ENCODE peak calls at places on chromosome 9, in ten cellular contexts. S is CD4-positive, alpha-beta memory T cell; U is heart right ventricle; T is astrocyte of the spinal cord; N is PC-9; P is fibroblast of villous mesenchyme; V is AG04450; F is GM23338; O is epithelial cell of esophagus; H is fibroblast of the aortic adventitia. K is an unnamed sample.

GRCh38 chr9:14462950-14463349 is 149.0 kb upstream of the NFIB start:
- DNase-seq in F (no peak), O (no peak), P (no peak), T (no peak), N (no peak), V (no peak), S (no peak), U (no peak), H (no peak), K (no peak)

GRCh38 chr9:99103909-99104458 is 929 bp upstream of the TGFBR1 start:
- DNase-seq in F (peak; percentile 64), U (peak; percentile 15), S (no peak), H (peak; percentile 63), N (no peak), T (no peak), V (no peak), P (peak; percentile 65), O (peak; percentile 64), K (no peak)

GRCh38 chr9:78505546-78505945 is 208.6 kb downstream of the PSAT1 start:
- DNase-seq in F (no peak), S (no peak), U (no peak), T (no peak), V (no peak), H (no peak), O (no peak), N (no peak), P (no peak), K (peak; percentile 15)

GRCh38 chr9:120395374-120395773 is 184.6 kb downstream of the CDK5RAP2 start:
- DNase-seq in U (no peak), P (no peak), F (no peak), H (no peak), V (no peak), O (no peak), S (no peak), N (no peak), T (no peak), K (no peak)

GRCh38 chr9:114905160-114905940 is 25.0 kb downstream of the TNFSF8 start:
- DNase-seq in F (no peak), S (no peak), V (no peak), H (no peak), N (no peak), P (no peak), T (no peak), U (no peak), O (no peak), K (no peak)

GRCh38 chr9:127027694-127028093 is 94.7 kb downstream of the ANGPTL2 start:
- DNase-seq in V (no peak), S (no peak), H (no peak), O (peak; percentile 76), U (no peak), F (no peak), N (no peak), T (no peak), P (no peak), K (no peak)

GRCh38 chr9:135087489-135087791 is at the start of gene OLFM1:
- DNase-seq in O (peak; percentile 11), F (peak; percentile 89), U (peak; percentile 82), P (peak; percentile 47), N (no peak), S (no peak), V (no peak), H (peak; percentile 45), T (peak; percentile 16), K (no peak)

GRCh38 chr9:91992636-91993035 is 42.6 kb upstream of the ROR2 start:
- DNase-seq in O (no peak), H (peak; percentile 67), T (peak; percentile 22), N (no peak), P (peak; percentile 86), V (peak; percentile 62), F (no peak), U (no peak), S (no peak), K (no peak)

GRCh38 chr9:114098660-114099522 is at the start of gene KIF12:
- DNase-seq in V (no peak), N (no peak), F (peak; percentile 94), O (peak; percentile 59), U (no peak), T (no peak), P (no peak), H (no peak), S (no peak), K (no peak)

GRCh38 chr9:121603028-121603427 is 48.4 kb upstream of the DAB2IP start:
- DNase-seq in H (no peak), T (no peak), P (no peak), U (no peak), V (no peak), N (no peak), O (no peak), F (no peak), S (no peak), K (no peak)

DNA sequence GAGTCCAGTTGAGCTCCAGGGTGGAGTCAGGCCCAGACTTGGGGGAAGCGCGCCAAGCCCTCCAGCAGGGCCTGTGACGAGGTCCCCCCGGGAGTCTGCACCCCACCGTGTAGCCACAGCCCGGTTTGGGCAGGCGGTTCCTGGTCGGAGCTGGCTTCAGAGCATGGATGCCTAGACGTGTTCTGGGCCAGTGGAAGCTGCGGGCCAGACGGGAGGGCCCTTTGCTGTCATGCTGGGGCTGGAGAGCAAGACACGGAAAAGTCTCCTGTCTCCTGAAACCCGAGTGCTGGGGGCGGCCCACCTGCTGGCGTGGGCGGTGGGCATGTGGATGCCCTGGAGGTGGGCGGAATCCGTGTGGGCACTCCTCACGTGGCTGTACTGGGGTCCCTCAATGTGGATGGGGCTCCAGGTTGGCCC is 1.9 kb downstream of the GPSM1 start:
- DNase-seq in S (no peak), V (no peak), T (no peak), U (peak; percentile 18), P (no peak), O (no peak), H (peak; percentile 28), N (no peak), F (no peak), K (no peak)
- H3K4me3 ChIP-seq in S (no peak overlapping the region), V (peak overlapping the region; percentile 97), T (peak overlapping the region; percentile 74), U (peak overlapping the region; percentile 73), P (peak overlapping the region; percentile 76), O (no peak overlapping the region), H (peak overlapping the region; percentile 86), N (no peak overlapping the region), F (no peak overlapping the region), K (peak overlapping the region; percentile 76)

DNA sequence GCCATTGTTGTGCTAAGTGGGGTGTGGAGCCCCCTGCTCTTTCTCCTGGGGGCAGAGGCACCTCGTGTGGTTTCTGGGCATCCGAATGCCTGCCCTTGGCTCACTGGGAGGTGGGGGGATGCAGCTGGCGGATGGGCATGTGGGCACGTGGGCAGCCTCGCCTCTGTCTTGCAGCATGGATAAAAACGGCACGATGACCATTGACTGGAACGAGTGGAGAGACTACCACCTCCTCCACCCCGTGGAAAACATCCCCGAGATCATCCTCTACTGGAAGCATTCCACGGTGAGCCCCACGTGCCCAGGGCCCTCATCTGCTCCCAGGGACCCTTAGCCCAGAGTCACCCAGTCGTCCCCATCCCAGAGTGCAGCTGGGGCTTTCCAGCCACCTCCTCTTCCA is 25.3 kb downstream of the PTGES2 start:
- DNase-seq in V (no peak), H (no peak), O (no peak), F (no peak), P (no peak), U (no peak), T (no peak), N (no peak), S (no peak), K (no peak)
- H3K4me3 ChIP-seq in V (no peak overlapping the region), H (no peak overlapping the region), O (no peak overlapping the region), F (no peak overlapping the region), P (no peak overlapping the region), U (no peak overlapping the region), T (no peak overlapping the region), N (no peak overlapping the region), S (no peak overlapping the region), K (no peak overlapping the region)

DNA sequence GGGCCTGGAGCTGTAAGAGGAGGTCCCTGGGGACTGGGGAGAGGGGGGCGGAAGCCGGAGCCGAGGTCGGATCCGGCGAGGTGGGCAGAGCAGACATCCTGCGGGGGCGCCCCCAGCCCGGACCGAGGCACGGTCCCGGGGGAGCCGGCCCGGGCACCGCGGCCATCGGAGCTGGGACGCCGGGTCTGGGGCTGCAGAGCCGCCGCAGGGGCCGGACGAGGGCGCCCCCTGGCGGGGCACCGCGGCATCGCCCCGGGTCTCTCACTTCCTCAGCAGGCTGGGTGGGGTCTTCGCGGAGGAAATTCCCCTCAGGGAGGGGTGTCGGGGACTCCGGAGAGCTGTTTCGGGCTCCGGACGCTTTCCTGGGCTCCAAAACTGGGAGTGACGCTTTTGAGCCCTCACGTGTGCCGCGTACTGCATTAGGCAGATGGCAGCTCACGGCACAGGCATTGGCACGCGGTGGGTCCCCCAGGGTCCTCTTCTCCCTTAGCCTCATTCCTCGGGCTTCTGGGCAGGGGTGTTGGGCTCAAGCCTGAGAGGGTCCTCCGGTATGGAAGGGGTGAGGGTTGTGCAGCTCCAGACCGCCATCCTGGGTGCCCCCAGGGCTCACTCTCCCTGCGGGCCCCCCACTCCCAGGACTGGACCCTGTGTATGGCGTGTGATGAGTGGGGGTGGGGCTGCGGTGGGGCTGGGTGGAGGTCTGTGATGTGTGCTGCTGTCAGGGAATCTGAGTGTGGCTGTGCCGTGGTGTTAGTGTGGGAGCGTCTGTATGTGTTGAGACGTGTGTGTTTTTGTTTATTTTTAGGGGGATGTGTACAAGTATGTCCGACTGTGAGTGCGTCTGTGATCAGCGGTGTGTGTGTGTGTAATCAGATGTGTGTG is 29.6 kb downstream of the LHX2 start:
- DNase-seq in U (peak; percentile 72), N (no peak), F (peak; percentile 63), S (peak; percentile 41), H (no peak), T (no peak), O (no peak), P (peak; percentile 10), V (no peak), K (peak; percentile 70)
- H3K4me3 ChIP-seq in U (peak overlapping the region; percentile 47), N (no peak overlapping the region), F (peak overlapping the region; percentile 57), S (no peak overlapping the region), H (no peak overlapping the region), T (peak overlapping the region; percentile 5), O (peak overlapping the region; percentile 28), P (peak overlapping the region; percentile 44), V (peak overlapping the region; percentile 36), K (peak overlapping the region; percentile 47)

DNA sequence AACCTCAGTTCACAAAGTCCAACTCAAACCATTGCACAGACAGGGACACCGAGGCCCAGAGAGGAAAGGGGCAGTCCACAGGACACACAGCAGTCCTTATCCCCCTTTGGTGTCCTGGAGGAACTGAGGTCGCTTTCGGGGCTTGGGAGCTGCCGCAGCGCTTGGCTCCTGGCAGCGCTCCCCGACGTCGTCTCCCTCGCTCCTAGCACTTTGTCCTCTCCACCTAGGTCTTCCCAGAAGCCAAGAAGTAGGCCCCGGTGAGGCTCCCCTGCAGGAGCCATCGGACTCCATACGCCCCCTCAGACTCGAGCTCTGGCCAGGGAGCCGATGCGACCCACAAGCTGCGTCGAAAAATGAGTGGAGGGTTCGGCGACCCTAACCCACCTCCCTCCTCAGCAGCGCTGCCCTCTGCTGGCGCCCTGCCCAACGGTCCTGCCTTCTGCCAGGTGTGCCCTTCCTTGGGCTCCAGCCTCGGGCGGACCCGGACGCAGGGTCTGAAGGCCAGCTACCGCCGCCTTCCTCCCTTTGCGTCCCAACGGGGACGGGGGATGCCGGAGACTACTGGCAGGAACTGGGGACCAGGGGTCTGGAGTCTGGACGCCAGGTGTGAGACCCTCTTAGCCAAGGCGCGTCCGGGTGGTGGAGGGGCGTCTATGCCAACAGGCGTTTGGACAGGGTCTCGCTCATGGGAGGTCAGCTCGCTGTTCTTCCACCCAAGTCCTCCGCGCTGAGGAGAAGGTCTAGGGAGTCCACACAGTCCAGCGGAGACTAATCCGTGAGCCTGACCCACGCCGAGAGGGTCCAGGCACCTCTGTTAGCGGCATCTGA is 2.1 kb upstream of the PRDM12 start:
- DNase-seq in U (no peak), H (no peak), O (no peak), T (no peak), S (no peak), V (no peak), F (peak; percentile 61), P (no peak), N (no peak), K (peak; percentile 61)
- H3K4me3 ChIP-seq in U (no peak overlapping the region), H (no peak overlapping the region), O (no peak overlapping the region), T (no peak overlapping the region), S (no peak overlapping the region), V (no peak overlapping the region), F (peak overlapping the region; percentile 67), P (no peak overlapping the region), N (no peak overlapping the region), K (peak overlapping the region; percentile 79)